ENCODE peak calls at places on chromosome 13, in five cellular contexts. X is HEK293T, T is dermis microvascular lymphatic vessel endothelial cell, E is NCI-H2029, L is LoVo. J is an unnamed sample.

GRCh38 chr13:114097893-114098688 is 34.3 kb downstream of the RASA3 start:
- DNase-seq in T (no peak), X (no peak), L (no peak), E (no peak), J (no peak)

GRCh38 chr13:111854403-111854802 is 212.5 kb upstream of the SOX1 start:
- DNase-seq in L (no peak), X (no peak), E (no peak), T (no peak), J (no peak)

GRCh38 chr13:75769141-75769905 is 133.2 kb downstream of the LMO7 start:
- DNase-seq in L (no peak), X (no peak), T (no peak), E (no peak), J (no peak)

GRCh38 chr13:30743319-30744055 is 8.1 kb downstream of the ALOX5AP start:
- DNase-seq in L (peak), T (no peak), X (no peak), E (no peak), J (peak)

GRCh38 chr13:74287672-74288169 is 153.5 kb upstream of the KLF12 start:
- DNase-seq in L (peak), X (peak), T (no peak), E (peak), J (peak)

GRCh38 chr13:97113231-97114001 is 108.7 kb upstream of the MBNL2 start:
- DNase-seq in E (peak), T (no peak), L (no peak), X (no peak), J (no peak)

GRCh38 chr13:32115069-32115468 is 83.5 kb downstream of the FRY start:
- DNase-seq in L (no peak), E (no peak), T (no peak), X (no peak), J (no peak)

GRCh38 chr13:112839347-112840105 is 129.5 kb upstream of the MCF2L start:
- DNase-seq in X (no peak), L (no peak), T (no peak), E (no peak), J (no peak)

GRCh38 chr13:45916036-45916435 is 64.5 kb upstream of the SIAH3 start:
- DNase-seq in L (no peak), T (no peak), E (no peak), X (no peak), J (no peak)

GRCh38 chr13:27269114-27269665 is 1.4 kb upstream of the RASL11A start:
- DNase-seq in L (no peak), X (no peak), E (no peak), T (no peak), J (no peak)

GRCh38 chr13:24459234-24459633 is 53.3 kb downstream of the PARP4 start:
- DNase-seq in E (no peak), X (no peak), L (no peak), T (no peak), J (no peak)

GRCh38 chr13:34349091-34349722 is 531.3 kb downstream of the RFC3 start:
- DNase-seq in L (no peak), E (no peak), X (no peak), T (no peak), J (peak)

GRCh38 chr13:110358381-110358780 is 51.3 kb downstream of the COL4A2 start:
- DNase-seq in E (no peak), L (no peak), T (no peak), X (no peak), J (no peak)

GRCh38 chr13:38180670-38181069 is 169.0 kb upstream of the UFM1 start:
- DNase-seq in X (no peak), E (no peak), L (no peak), T (no peak), J (no peak)

J was measured in COLO829.